ENCODE peak calls at places on chromosomes 6 and 20, in four cellular contexts. One of them, this sample, is unnamed.

GRCh38 chr20:41428285-41428684 is 61.7 kb upstream of the EMILIN3 start:
- DNase-seq in HCT116: peak
- DNase-seq in K562: peak
- DNase-seq in GM12878: no peak
- DNase-seq in this sample: no peak

GRCh38 chr20:14313621-14314020 is 23.8 kb downstream of the FLRT3 start:
- DNase-seq in K562: no peak
- DNase-seq in GM12878: no peak
- DNase-seq in HCT116: no peak
- DNase-seq in this sample: no peak

GRCh38 chr20:41854765-41855164 is 236.6 kb upstream of the CHD6 start:
- DNase-seq in GM12878: no peak
- DNase-seq in HCT116: no peak
- DNase-seq in K562: no peak
- DNase-seq in this sample: no peak

GRCh38 chr20:23119456-23120216 is 33.5 kb upstream of the CD93 start:
- DNase-seq in GM12878: no peak
- DNase-seq in HCT116: no peak
- DNase-seq in K562: no peak
- DNase-seq in this sample: no peak

GRCh38 chr6:152110878-152111820 is 303.7 kb downstream of the ESR1 start:
- DNase-seq in GM12878: no peak
- DNase-seq in HCT116: no peak
- DNase-seq in K562: no peak
- DNase-seq in this sample: no peak

GRCh38 chr6:129643968-129644367 is 66.0 kb downstream of the ARHGAP18 start:
- DNase-seq in GM12878: no peak
- DNase-seq in HCT116: no peak
- DNase-seq in K562: no peak
- DNase-seq in this sample: no peak

GRCh38 chr6:73134588-73134987 is 90.7 kb downstream of the KHDC1L start:
- DNase-seq in HCT116: peak
- DNase-seq in K562: peak
- DNase-seq in GM12878: no peak
- DNase-seq in this sample: no peak

GRCh38 chr20:3283222-3283820 is 44.3 kb upstream of the SLC4A11 start:
- DNase-seq in HCT116: no peak
- DNase-seq in K562: no peak
- DNase-seq in GM12878: no peak
- DNase-seq in this sample: no peak

GRCh38 chr6:155352812-155353211 is 38.5 kb upstream of the TFB1M start:
- DNase-seq in GM12878: no peak
- DNase-seq in HCT116: no peak
- DNase-seq in K562: no peak
- DNase-seq in this sample: no peak

GRCh38 chr6:128560966-128561365 is 40.6 kb upstream of the PTPRK start:
- DNase-seq in K562: no peak
- DNase-seq in GM12878: no peak
- DNase-seq in HCT116: no peak
- DNase-seq in this sample: no peak

GRCh38 chr6:48027704-48028435 is 83.1 kb downstream of the PTCHD4 start:
- DNase-seq in GM12878: no peak
- DNase-seq in K562: no peak
- DNase-seq in HCT116: no peak
- DNase-seq in this sample: no peak

GRCh38 chr20:38674178-38675133 is 49.8 kb upstream of the SLC32A1 start:
- DNase-seq in GM12878: no peak
- DNase-seq in K562: peak
- DNase-seq in HCT116: no peak
- DNase-seq in this sample: no peak

GRCh38 chr6:32224696-32225095 is 829 bp upstream of the NOTCH4 start:
- DNase-seq in GM12878: no peak
- DNase-seq in HCT116: no peak
- DNase-seq in K562: no peak
- DNase-seq in this sample: no peak

GRCh38 chr20:49276895-49277785 is 717 bp downstream of the ZNFX1 start:
- DNase-seq in K562: peak
- DNase-seq in GM12878: no peak
- DNase-seq in HCT116: no peak
- DNase-seq in this sample: no peak

GRCh38 chr6:30615219-30615957 is 1.7 kb downstream of the PPP1R10 start:
- DNase-seq in K562: no peak
- DNase-seq in HCT116: peak
- DNase-seq in GM12878: no peak
- DNase-seq in this sample: no peak

GRCh38 chr6:34027445-34027936 is 118.4 kb downstream of the GRM4 start:
- DNase-seq in GM12878: no peak
- DNase-seq in HCT116: peak
- DNase-seq in K562: peak
- DNase-seq in this sample: peak

GRCh38 chr20:60372822-60373221 is 414.6 kb downstream of the CDH26 start:
- DNase-seq in GM12878: no peak
- DNase-seq in HCT116: no peak
- DNase-seq in K562: no peak
- DNase-seq in this sample: no peak

GRCh38 chr6:157246048-157246630 is 77.2 kb downstream of the TMEM242 start:
- DNase-seq in GM12878: no peak
- DNase-seq in K562: no peak
- DNase-seq in HCT116: no peak
- DNase-seq in this sample: no peak

GRCh38 chr20:36575066-36575743 is 1.8 kb downstream of the TGIF2 start:
- DNase-seq in GM12878: no peak
- DNase-seq in K562: peak
- DNase-seq in HCT116: no peak
- DNase-seq in this sample: no peak

GRCh38 chr6:34663887-34664269 is 32.7 kb downstream of the ILRUN start:
- DNase-seq in GM12878: no peak
- DNase-seq in K562: no peak
- DNase-seq in HCT116: no peak
- DNase-seq in this sample: no peak

GRCh38 chr6:158324136-158324535 is 11.9 kb downstream of the TULP4 start:
- DNase-seq in HCT116: no peak
- DNase-seq in K562: no peak
- DNase-seq in GM12878: no peak
- DNase-seq in this sample: no peak

GRCh38 chr6:35920793-35921732 is at the start of gene SRPK1:
- DNase-seq in HCT116: peak
- DNase-seq in K562: peak
- DNase-seq in GM12878: peak
- DNase-seq in this sample: peak

GRCh38 chr6:100593522-100593921 is 128.8 kb upstream of the SIM1 start:
- DNase-seq in K562: no peak
- DNase-seq in GM12878: no peak
- DNase-seq in HCT116: no peak
- DNase-seq in this sample: no peak

GRCh38 chr6:166955121-166955864 is 1.1 kb downstream of the RNASET2 start:
- DNase-seq in HCT116: no peak
- DNase-seq in K562: peak
- DNase-seq in GM12878: no peak
- DNase-seq in this sample: peak

GRCh38 chr20:58407201-58407873 is 18.3 kb downstream of the VAPB start:
- DNase-seq in HCT116: no peak
- DNase-seq in GM12878: no peak
- DNase-seq in K562: peak
- DNase-seq in this sample: no peak

GRCh38 chr6:32945106-32945761 is 4.4 kb upstream of the HLA-DMB start:
- DNase-seq in GM12878: peak
- DNase-seq in HCT116: no peak
- DNase-seq in K562: no peak
- DNase-seq in this sample: no peak

GRCh38 chr6:86423571-86423970 is 513.8 kb upstream of the HTR1E start:
- DNase-seq in HCT116: no peak
- DNase-seq in GM12878: no peak
- DNase-seq in K562: no peak
- DNase-seq in this sample: no peak

GRCh38 chr6:84458271-84458670 is 230.8 kb upstream of the CEP162 start:
- DNase-seq in HCT116: no peak
- DNase-seq in K562: no peak
- DNase-seq in GM12878: no peak
- DNase-seq in this sample: no peak

GRCh38 chr6:32843979-32844838 is at the start of gene PSMB8:
- DNase-seq in HCT116: peak
- DNase-seq in GM12878: peak
- DNase-seq in K562: peak
- DNase-seq in this sample: peak

GRCh38 chr6:25397406-25397805 is 118.2 kb downstream of the CARMIL1 start:
- DNase-seq in K562: no peak
- DNase-seq in HCT116: no peak
- DNase-seq in GM12878: no peak
- DNase-seq in this sample: no peak

GRCh38 chr6:24827162-24827561 is 28.4 kb upstream of the ARMH2 start:
- DNase-seq in K562: no peak
- DNase-seq in HCT116: no peak
- DNase-seq in GM12878: no peak
- DNase-seq in this sample: no peak

GRCh38 chr6:31791324-31792089 is 4.0 kb downstream of the VARS1 start:
- DNase-seq in HCT116: no peak
- DNase-seq in GM12878: no peak
- DNase-seq in K562: peak
- DNase-seq in this sample: peak

GRCh38 chr6:112799889-112800288 is 452.8 kb downstream of the RFPL4B start:
- DNase-seq in HCT116: no peak
- DNase-seq in GM12878: no peak
- DNase-seq in K562: no peak
- DNase-seq in this sample: no peak

DNA sequence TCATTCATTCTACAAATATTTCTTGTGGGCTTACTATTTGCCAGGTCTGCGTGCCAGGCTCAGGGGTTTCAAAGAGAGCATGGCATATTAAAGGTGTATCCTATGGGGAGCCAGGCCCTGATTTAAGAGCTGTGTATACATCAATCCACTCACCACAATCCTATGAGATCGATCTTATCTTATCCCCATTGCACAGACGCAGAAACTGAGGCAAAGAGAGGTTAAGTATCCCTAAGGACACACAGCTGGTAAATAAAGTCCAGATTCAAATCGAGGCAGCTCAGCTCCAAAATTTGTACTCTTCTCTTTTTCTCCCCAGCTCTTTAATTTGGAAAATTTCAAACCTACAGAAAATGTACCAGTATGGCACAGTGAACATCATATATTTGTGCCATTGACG is 43.2 kb downstream of the EYA2 start:
- DNase-seq in GM12878: no peak
- DNase-seq in K562: no peak
- DNase-seq in HCT116: no peak
- DNase-seq in this sample: no peak
- TF ChIP-seq JUND in GM12878: no peak
- TF ChIP-seq JUND in K562: no peak
- TF ChIP-seq JUND in HCT116: no peak
- TF ChIP-seq JUND in this sample: no peak

GRCh38 chr6:126199482-126199881 is 140.4 kb upstream of the CENPW start:
- DNase-seq in HCT116: no peak
- DNase-seq in K562: no peak
- DNase-seq in GM12878: no peak
- DNase-seq in this sample: no peak

GRCh38 chr6:126206504-126207246 is 133.2 kb upstream of the CENPW start:
- DNase-seq in HCT116: no peak
- DNase-seq in GM12878: no peak
- DNase-seq in K562: no peak
- DNase-seq in this sample: no peak

GRCh38 chr6:126202689-126203088 is 137.2 kb upstream of the CENPW start:
- DNase-seq in GM12878: no peak
- DNase-seq in K562: no peak
- DNase-seq in HCT116: no peak
- DNase-seq in this sample: no peak

GRCh38 chr6:126210398-126211075 is 129.4 kb upstream of the CENPW start:
- DNase-seq in HCT116: no peak
- DNase-seq in K562: no peak
- DNase-seq in GM12878: no peak
- DNase-seq in this sample: no peak

DNA sequence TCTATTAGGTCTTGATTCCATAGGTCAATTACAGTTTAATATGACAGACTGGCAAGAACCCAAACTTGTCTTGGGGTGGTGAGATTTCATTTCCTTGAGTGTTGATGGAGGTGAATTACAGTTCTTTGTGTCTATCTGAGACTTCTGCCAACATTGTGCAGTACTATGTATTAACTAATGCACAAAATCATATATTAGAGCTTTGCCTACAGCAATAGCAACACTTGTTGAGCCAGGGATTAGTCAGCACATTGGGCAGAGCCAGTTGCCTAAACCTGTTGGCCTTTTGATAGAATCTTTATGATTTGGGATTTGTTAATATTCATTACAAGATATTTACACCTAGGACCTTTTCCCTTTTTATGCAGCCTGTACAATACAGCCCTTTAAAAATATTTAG is 135.3 kb upstream of the CENPW start:
- DNase-seq in K562: no peak
- DNase-seq in HCT116: no peak
- DNase-seq in GM12878: no peak
- DNase-seq in this sample: no peak
- TF ChIP-seq JUND in K562: no peak
- TF ChIP-seq JUND in HCT116: no peak
- TF ChIP-seq JUND in GM12878: no peak
- TF ChIP-seq JUND in this sample: no peak

DNA sequence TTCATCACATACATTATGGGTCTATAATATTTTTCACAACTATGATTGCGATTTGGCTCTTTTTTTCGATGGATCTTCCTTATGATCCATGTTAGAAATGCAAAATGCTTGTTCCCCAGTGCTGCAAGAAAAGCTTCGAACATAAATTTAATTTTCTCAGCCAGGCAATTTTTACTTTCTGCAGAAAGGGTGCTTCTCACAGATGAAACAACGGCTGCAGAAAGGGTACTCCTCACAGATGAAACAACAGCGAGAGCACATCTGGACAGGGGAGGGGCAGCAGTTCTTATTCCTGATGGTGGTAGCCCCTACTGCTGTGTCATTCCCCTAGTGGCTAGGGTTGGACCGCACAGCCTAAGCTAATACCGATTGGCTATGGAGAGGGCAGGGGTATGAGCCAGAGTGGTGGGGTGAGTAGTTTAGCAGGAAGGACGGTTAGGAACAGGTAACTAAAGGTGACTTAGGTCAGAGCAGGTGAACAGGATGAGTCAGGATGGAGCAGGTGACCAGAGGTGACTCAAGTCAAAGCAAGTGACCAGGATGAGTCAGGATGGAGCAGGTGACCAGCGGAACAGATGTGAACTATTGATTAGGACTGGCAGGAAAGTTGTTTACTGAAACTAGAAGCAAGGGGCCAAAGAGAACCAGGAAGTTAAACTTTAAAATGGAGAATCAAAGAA is 13.4 kb upstream of the TREML4 start:
- DNase-seq in GM12878: no peak
- DNase-seq in K562: no peak
- DNase-seq in HCT116: no peak
- DNase-seq in this sample: no peak
- TF ChIP-seq JUND in GM12878: no peak
- TF ChIP-seq JUND in K562: peak
- TF ChIP-seq JUND in HCT116: peak
- TF ChIP-seq JUND in this sample: no peak

DNA sequence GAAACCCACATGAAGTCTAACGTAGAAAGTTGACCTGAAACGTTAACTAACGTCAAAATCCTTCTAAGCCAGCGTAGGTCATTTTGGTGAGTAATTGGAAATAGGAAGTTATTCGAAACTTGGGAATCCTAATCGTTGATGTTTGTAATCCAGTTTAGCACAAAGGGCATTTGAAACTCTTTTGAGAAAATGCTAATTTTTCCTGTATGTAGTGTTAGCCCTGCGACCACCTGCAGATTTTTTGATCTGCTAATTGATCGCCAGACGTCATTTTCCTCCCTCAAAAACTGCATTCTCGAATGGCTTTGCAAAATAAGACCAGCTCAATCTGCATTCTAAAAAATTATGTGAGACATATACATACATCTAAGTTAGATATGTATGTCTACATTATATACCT is 2.7 kb downstream of the SALL4 start:
- DNase-seq in GM12878: no peak
- DNase-seq in HCT116: no peak
- DNase-seq in K562: no peak
- DNase-seq in this sample: no peak
- TF ChIP-seq JUND in GM12878: no peak
- TF ChIP-seq JUND in HCT116: no peak
- TF ChIP-seq JUND in K562: no peak
- TF ChIP-seq JUND in this sample: no peak